ENCODE peak calls at places on chromosomes 2 and 18, in eight cellular contexts. O is T-helper 17 cell, T is GM04504, B is neuronal stem cell, Y is OCI-LY7, A is adipocyte, J is EL, K is renal cortical epithelial cell. L is an unnamed sample.

GRCh38 chr2:120541553-120541932 is 194.1 kb upstream of the GLI2 start:
- DNase-seq in J (peak; percentile 55), A (no peak), T (no peak), B (no peak), Y (no peak), O (no peak), K (no peak), L (peak; percentile 65)

GRCh38 chr2:38875227-38875575 is 533 bp downstream of the DHX57 start:
- DNase-seq in K (no peak), Y (no peak), A (no peak), T (no peak), B (no peak), O (no peak), J (no peak), L (no peak)

GRCh38 chr2:43127208-43127940 is 99.0 kb downstream of the ZFP36L2 start:
- DNase-seq in J (peak; percentile 34), K (no peak), Y (peak; percentile 82), O (peak; percentile 93), B (no peak), T (no peak), A (no peak), L (no peak)

GRCh38 chr2:30230855-30231725 is at the start of gene LBH:
- DNase-seq in T (peak; percentile 84), Y (peak; percentile 57), A (peak; percentile 95), J (peak; percentile 78), K (peak; percentile 57), O (peak; percentile 73), B (peak; percentile 91), L (peak; percentile 34)

GRCh38 chr2:207819839-207820784 is 50.4 kb upstream of the FZD5 start:
- DNase-seq in O (no peak), A (no peak), T (no peak), Y (no peak), K (peak; percentile 99), B (no peak), J (no peak), L (no peak)

GRCh38 chr2:39805936-39806608 is 27.0 kb upstream of the THUMPD2 start:
- DNase-seq in O (no peak), T (peak; percentile 28), Y (no peak), J (no peak), B (no peak), K (peak; percentile 1), A (no peak), L (peak; percentile 15)

GRCh38 chr2:198657520-198658121 is 800.1 kb downstream of the SATB2 start:
- DNase-seq in Y (peak; percentile 82), T (no peak), B (peak; percentile 8), A (peak; percentile 73), K (peak; percentile 12), O (no peak), J (peak; percentile 5), L (no peak)

GRCh38 chr2:20574930-20575329 is 76.0 kb downstream of the HS1BP3 start:
- DNase-seq in K (no peak), A (no peak), O (no peak), J (no peak), T (no peak), Y (no peak), B (no peak), L (no peak)

GRCh38 chr18:2961828-2962227 is 51.1 kb downstream of the LPIN2 start:
- DNase-seq in T (no peak), J (no peak), B (no peak), O (no peak), A (peak; percentile 53), K (peak; percentile 80), Y (peak; percentile 69), L (peak; percentile 38)

GRCh38 chr2:182836451-182836850 is 30.0 kb downstream of the FRZB start:
- DNase-seq in K (no peak), B (no peak), A (peak; percentile 32), Y (no peak), J (no peak), O (no peak), T (no peak), L (peak; percentile 19)

GRCh38 chr2:219060821-219061791 is at the start of gene IHH:
- DNase-seq in J (peak; percentile 6), Y (no peak), B (no peak), O (no peak), A (peak; percentile 42), T (no peak), K (no peak), L (no peak)

GRCh38 chr2:10303174-10303633 is 500 bp downstream of the HPCAL1 start:
- DNase-seq in B (no peak), K (no peak), A (no peak), T (no peak), J (no peak), Y (no peak), O (no peak), L (peak; percentile 15)

GRCh38 chr18:55446996-55447671 is 140.9 kb downstream of the TCF4 start:
- DNase-seq in K (no peak), B (no peak), J (no peak), Y (peak; percentile 81), T (no peak), A (no peak), O (no peak), L (no peak)

GRCh38 chr2:60335533-60336237 is 217.8 kb downstream of the BCL11A start:
- DNase-seq in O (no peak), A (no peak), Y (no peak), B (no peak), T (no peak), J (no peak), K (no peak), L (no peak)

GRCh38 chr2:96106991-96107882 is 9.1 kb downstream of the ADRA2B start:
- DNase-seq in J (no peak), B (no peak), A (no peak), K (no peak), O (no peak), T (no peak), Y (no peak), L (no peak)

GRCh38 chr2:194826241-194826640 is 830.8 kb upstream of the SLC39A10 start:
- DNase-seq in O (no peak), T (no peak), A (no peak), K (peak; percentile 66), J (peak; percentile 4), B (no peak), Y (no peak), L (no peak)

GRCh38 chr2:101362777-101363176 is 24.5 kb downstream of the CREG2 start:
- DNase-seq in J (no peak), K (no peak), A (no peak), O (no peak), T (no peak), Y (no peak), B (no peak), L (no peak)

GRCh38 chr2:205683179-205683978 is 1.1 kb downstream of the NRP2 start:
- DNase-seq in J (peak; percentile 43), T (peak; percentile 64), K (no peak), B (no peak), O (no peak), Y (no peak), A (peak; percentile 93), L (peak; percentile 92)

GRCh38 chr2:124524155-124524910 is 499.2 kb downstream of the CNTNAP5 start:
- DNase-seq in A (no peak), T (no peak), B (no peak), O (no peak), J (no peak), K (no peak), Y (no peak), L (no peak)

GRCh38 chr2:232634319-232635150 is 1.1 kb downstream of the EFHD1 start:
- DNase-seq in Y (no peak), A (peak; percentile 19), J (peak; percentile 59), O (no peak), B (no peak), T (no peak), K (peak; percentile 74), L (peak; percentile 32)

GRCh38 chr2:123811846-123812245 is 213.2 kb upstream of the CNTNAP5 start:
- DNase-seq in K (no peak), A (no peak), J (no peak), Y (no peak), T (no peak), O (no peak), B (no peak), L (no peak)

GRCh38 chr2:126657146-126657635 is 1.2 kb downstream of the GYPC start:
- DNase-seq in J (peak; percentile 87), K (peak; percentile 33), Y (peak; percentile 43), T (peak; percentile 90), A (peak; percentile 86), O (no peak), B (no peak), L (peak; percentile 92)

GRCh38 chr2:207792244-207792785 is 22.6 kb upstream of the FZD5 start:
- DNase-seq in J (peak; percentile 67), K (peak; percentile 97), A (peak; percentile 40), O (no peak), B (no peak), Y (no peak), T (no peak), L (no peak)

GRCh38 chr2:101030866-101031554 is 28.9 kb downstream of the RPL31 start:
- DNase-seq in Y (no peak), K (no peak), A (no peak), O (no peak), B (no peak), T (no peak), J (no peak), L (no peak)

L was measured in fibroblast of gingiva.